ENCODE peak calls at places on chromosomes 1 and 21, in eight cellular contexts. O is hepatocyte, D is PC-3, M is GM12878, V is astrocyte, N is H1, I is neural progenitor cell, R is fibroblast of lung. L is an unnamed sample.

GRCh38 chr1:85200367-85200869 is 398 bp downstream of the SYDE2 start:
- DNase-seq in O (no peak), D (no peak), M (no peak), V (no peak), N (no peak), I (peak), R (peak), L (no peak)

GRCh38 chr21:32015740-32016139 is 142.9 kb downstream of the HUNK start:
- DNase-seq in O (no peak), D (no peak), M (peak), V (no peak), N (no peak), I (no peak), R (no peak), L (no peak)

GRCh38 chr21:24658016-24658415 is 949.3 kb downstream of the MRPL39 start:
- DNase-seq in O (no peak), D (no peak), M (no peak), V (no peak), N (no peak), I (no peak), R (peak), L (no peak)

GRCh38 chr1:109980324-109981127 is 4.0 kb upstream of the AHCYL1 start:
- DNase-seq in O (peak), D (peak), M (no peak), V (no peak), N (no peak), I (peak), R (no peak), L (no peak)

GRCh38 chr21:44547656-44548331 is 3.5 kb downstream of the KRTAP10-2 start:
- DNase-seq in O (no peak), D (no peak), M (no peak), V (no peak), N (no peak), I (no peak), R (no peak), L (no peak)

GRCh38 chr1:247747616-247748015 is 325 bp downstream of the OR14A2 start:
- DNase-seq in O (no peak), D (peak), M (no peak), V (peak), N (no peak), I (no peak), R (peak), L (no peak)

GRCh38 chr1:19435851-19436465 is 49.4 kb downstream of the CAPZB start:
- DNase-seq in O (no peak), D (no peak), M (no peak), V (peak), N (no peak), I (no peak), R (peak), L (no peak)

GRCh38 chr1:173867753-173868265 is at the start of gene GAS5:
- DNase-seq in O (peak), D (peak), M (peak), V (peak), N (peak), I (peak), R (peak), L (peak)

GRCh38 chr1:61839702-61840101 is 97.4 kb downstream of the PATJ start:
- DNase-seq in O (no peak), D (peak), M (no peak), V (peak), N (no peak), I (no peak), R (peak), L (no peak)

GRCh38 chr1:61844006-61844405 is 101.7 kb downstream of the PATJ start:
- DNase-seq in O (no peak), D (no peak), M (no peak), V (no peak), N (no peak), I (no peak), R (no peak), L (no peak)

GRCh38 chr1:61842863-61843514 is 100.7 kb downstream of the PATJ start:
- DNase-seq in O (no peak), D (peak), M (no peak), V (no peak), N (no peak), I (peak), R (no peak), L (no peak)
- TF ChIP-seq CTCF in O (peak), D (peak), M (peak), V (no peak), N (peak), I (peak), R (peak), L (no peak)

GRCh38 chr1:43043695-43044094 is 85.0 kb upstream of the SLC2A1 start:
- DNase-seq in O (no peak), D (no peak), M (no peak), V (no peak), N (no peak), I (no peak), R (no peak), L (no peak)
- TF ChIP-seq EZH2 in O (no peak), D (no peak), M (no peak), V (no peak), N (no peak), I (no peak), R (no peak), L (no peak)

GRCh38 chr1:21667348-21668231 is 1.6 kb downstream of the RAP1GAP start:
- DNase-seq in O (no peak), D (no peak), M (no peak), V (no peak), N (no peak), I (no peak), R (no peak), L (no peak)

GRCh38 chr1:21669287-21670058 is at the start of gene RAP1GAP:
- DNase-seq in O (peak), D (no peak), M (no peak), V (no peak), N (no peak), I (peak), R (no peak), L (no peak)

GRCh38 chr1:21666572-21667320 is 2.4 kb downstream of the RAP1GAP start:
- DNase-seq in O (no peak), D (no peak), M (no peak), V (no peak), N (no peak), I (no peak), R (no peak), L (no peak)

GRCh38 chr1:21669033-21669286 is 197 bp downstream of the RAP1GAP start:
- DNase-seq in O (no peak), D (no peak), M (no peak), V (no peak), N (no peak), I (peak), R (no peak), L (no peak)

DNA sequence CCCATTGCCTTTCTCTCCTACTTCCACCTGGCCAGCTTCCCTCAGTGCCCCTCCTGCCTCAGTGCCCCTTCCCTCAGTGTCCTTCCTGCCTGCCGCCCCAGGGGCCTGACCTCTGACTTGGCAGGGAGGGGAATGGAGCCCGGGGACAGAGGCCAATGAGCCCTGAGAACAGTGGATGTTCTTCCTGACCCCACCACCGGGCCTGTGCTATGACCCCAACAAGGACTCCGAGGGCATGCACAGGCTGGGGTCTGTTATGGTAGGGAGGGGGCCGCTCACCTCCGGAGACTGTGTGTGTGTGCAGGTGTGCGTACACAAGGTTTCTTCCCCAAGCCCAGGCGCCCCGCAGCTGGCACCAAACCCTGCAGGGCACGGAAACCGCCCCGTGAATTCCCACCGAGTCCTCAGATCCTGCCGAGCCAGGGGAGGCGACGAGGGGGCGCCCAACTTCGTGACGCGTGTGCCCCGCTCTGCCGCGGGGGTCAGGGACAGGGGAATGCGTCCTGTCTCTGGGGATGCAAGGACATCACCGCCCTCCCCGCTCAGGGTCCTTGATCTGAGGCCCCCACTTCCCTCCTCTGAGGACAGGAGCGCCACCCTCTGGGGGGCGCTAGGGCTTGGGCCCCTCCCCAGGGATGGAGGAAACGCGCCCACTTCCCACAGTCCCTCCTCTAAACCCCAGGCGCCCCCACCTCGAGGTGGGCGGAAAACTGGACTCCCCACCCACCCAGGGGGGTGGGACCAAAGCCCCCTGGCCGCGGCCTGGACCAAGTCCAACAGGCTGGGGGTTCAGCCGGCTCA is 725 bp downstream of the RAP1GAP start:
- DNase-seq in O (no peak), D (no peak), M (no peak), V (no peak), N (no peak), I (peak), R (no peak), L (no peak)
- H3K27ac ChIP-seq in O (no peak), D (no peak), M (no peak), V (no peak), N (no peak), I (no peak), R (no peak), L (no peak)

GRCh38 chr1:199460933-199461332 is 566.6 kb upstream of the NR5A2 start:
- DNase-seq in O (no peak), D (no peak), M (no peak), V (no peak), N (no peak), I (no peak), R (peak), L (peak)

GRCh38 chr1:199463521-199464127 is 563.9 kb upstream of the NR5A2 start:
- DNase-seq in O (peak), D (peak), M (peak), V (peak), N (no peak), I (peak), R (peak), L (peak)
- TF ChIP-seq CTCF in O (peak), D (peak), M (peak), V (peak), N (peak), I (peak), R (peak), L (peak)

GRCh38 chr1:43592974-43593683 is 56.8 kb upstream of the KDM4A start:
- DNase-seq in O (no peak), D (no peak), M (no peak), V (no peak), N (no peak), I (no peak), R (no peak), L (no peak)
- TF ChIP-seq EZH2 in O (no peak), D (no peak), M (no peak), V (no peak), N (no peak), I (no peak), R (no peak), L (no peak)

GRCh38 chr1:204814146-204814884 is 56.3 kb upstream of the NFASC start:
- DNase-seq in O (no peak), D (no peak), M (no peak), V (no peak), N (no peak), I (no peak), R (no peak), L (no peak)
- H3K27ac ChIP-seq in O (no peak), D (no peak), M (no peak), V (no peak), N (no peak), I (no peak), R (no peak), L (no peak)

GRCh38 chr1:44739361-44740178 is at the start of gene KIF2C:
- DNase-seq in O (peak), D (peak), M (peak), V (peak), N (peak), I (peak), R (peak), L (peak)
- TF ChIP-seq CTCF in O (no peak), D (no peak), M (no peak), V (no peak), N (no peak), I (no peak), R (no peak), L (no peak)

L was measured in MM.1S.